ENCODE peak calls at places on chromosomes 1 and 21, in eight cellular contexts. Q, U, E, C, W, I, X and H are unnamed samples.

GRCh38 chr1:29346573-29346972 is 110.3 kb downstream of the PTPRU start:
- DNase-seq in Q (no peak), U (no peak), E (peak), C (no peak), W (no peak), I (no peak), X (no peak), H (peak)

GRCh38 chr1:46130144-46130543 is 2.3 kb downstream of the PIK3R3 start:
- DNase-seq in Q (no peak), U (no peak), E (no peak), C (peak), W (no peak), I (no peak), X (no peak), H (no peak)

GRCh38 chr1:156504062-156504813 is 3.7 kb upstream of the MEF2D start:
- DNase-seq in Q (no peak), U (peak), E (no peak), C (no peak), W (no peak), I (no peak), X (no peak), H (peak)

GRCh38 chr1:108747128-108747827 is 804 bp downstream of the STXBP3 start:
- DNase-seq in Q (peak), U (peak), E (peak), C (peak), W (peak), I (no peak), X (peak), H (peak)

GRCh38 chr1:157153743-157154142 is 15.5 kb upstream of the ETV3 start:
- DNase-seq in Q (no peak), U (no peak), E (no peak), C (no peak), W (no peak), I (no peak), X (no peak), H (no peak)

GRCh38 chr1:223726380-223727001 is 14.2 kb downstream of the CAPN2 start:
- DNase-seq in Q (no peak), U (peak), E (peak), C (peak), W (peak), I (no peak), X (peak), H (peak)

GRCh38 chr1:154478013-154478412 is 24.0 kb upstream of the TDRD10 start:
- DNase-seq in Q (no peak), U (no peak), E (no peak), C (no peak), W (no peak), I (no peak), X (no peak), H (no peak)

GRCh38 chr1:67211589-67212563 is 45.6 kb downstream of the IL23R start:
- DNase-seq in Q (peak), U (no peak), E (no peak), C (peak), W (peak), I (no peak), X (peak), H (no peak)

GRCh38 chr1:9438431-9439073 is 100.7 kb upstream of the SLC25A33 start:
- DNase-seq in Q (peak), U (peak), E (peak), C (peak), W (no peak), I (no peak), X (no peak), H (no peak)

GRCh38 chr1:155531624-155532023 is 31.0 kb downstream of the ASH1L start:
- DNase-seq in Q (no peak), U (no peak), E (no peak), C (no peak), W (no peak), I (no peak), X (no peak), H (no peak)

GRCh38 chr1:24769656-24770651 is 24.7 kb downstream of the CLIC4 start:
- DNase-seq in Q (no peak), U (no peak), E (no peak), C (peak), W (no peak), I (no peak), X (no peak), H (no peak)

GRCh38 chr1:93617670-93618488 is 63.8 kb downstream of the BCAR3 start:
- DNase-seq in Q (peak), U (no peak), E (peak), C (no peak), W (no peak), I (no peak), X (no peak), H (no peak)

GRCh38 chr1:235898126-235898525 is 31.4 kb upstream of the LYST start:
- DNase-seq in Q (no peak), U (no peak), E (no peak), C (no peak), W (no peak), I (no peak), X (no peak), H (no peak)

GRCh38 chr1:34987018-34987417 is 1.9 kb upstream of the TMEM35B start:
- DNase-seq in Q (no peak), U (no peak), E (no peak), C (no peak), W (no peak), I (no peak), X (no peak), H (no peak)

GRCh38 chr1:96843601-96844000 is 122.0 kb downstream of the PTBP2 start:
- DNase-seq in Q (no peak), U (no peak), E (no peak), C (no peak), W (no peak), I (no peak), X (no peak), H (no peak)

GRCh38 chr21:17610862-17611261 is 1.8 kb downstream of the BTG3 start:
- DNase-seq in Q (peak), U (no peak), E (peak), C (no peak), W (no peak), I (no peak), X (no peak), H (no peak)
- TF ChIP-seq POLR2AphosphoS5 in Q (no peak), U (no peak), E (no peak), C (no peak), W (no peak), I (no peak), X (no peak), H (no peak)

GRCh38 chr1:226064816-226065248 is 2.3 kb downstream of the H3-3A start:
- DNase-seq in Q (peak), U (no peak), E (no peak), C (peak), W (no peak), I (no peak), X (peak), H (no peak)
- TF ChIP-seq CTCF in Q (peak), U (peak), E (peak), C (peak), W (peak), I (peak), X (peak), H (peak)

GRCh38 chr21:45285266-45285931 is 2.3 kb downstream of the POFUT2 start:
- DNase-seq in Q (no peak), U (no peak), E (no peak), C (no peak), W (no peak), I (no peak), X (no peak), H (peak)

GRCh38 chr21:45288441-45288841 is 746 bp upstream of the POFUT2 start:
- DNase-seq in Q (no peak), U (no peak), E (peak), C (no peak), W (no peak), I (no peak), X (peak), H (no peak)

GRCh38 chr21:45289134-45289533 is 1.4 kb upstream of the POFUT2 start:
- DNase-seq in Q (no peak), U (no peak), E (no peak), C (no peak), W (no peak), I (no peak), X (no peak), H (no peak)

GRCh38 chr21:45287438-45288391 is at the start of gene POFUT2:
- DNase-seq in Q (peak), U (no peak), E (peak), C (peak), W (peak), I (peak), X (peak), H (peak)

GRCh38 chr21:45286671-45287437 is 841 bp downstream of the POFUT2 start:
- DNase-seq in Q (no peak), U (no peak), E (peak), C (peak), W (no peak), I (no peak), X (peak), H (peak)
- H3K4me3 ChIP-seq in Q (peak), U (peak), E (peak), C (peak), W (peak), I (peak), X (peak), H (peak)

GRCh38 chr1:37294096-37294495 is 180.3 kb upstream of the ZC3H12A start:
- DNase-seq in Q (no peak), U (no peak), E (no peak), C (no peak), W (no peak), I (no peak), X (no peak), H (no peak)
- TF ChIP-seq POLR2AphosphoS5 in Q (no peak), U (no peak), E (no peak), C (no peak), W (no peak), I (no peak), X (no peak), H (no peak)